ENCODE peak calls at places on chromosomes 6 and 20, in four cellular contexts. H is GM23338, E is pancreas, L is PC-9. D is an unnamed sample. For H3K4me1, the result is how much of the 10 kb centered on the place peaks cover.

GRCh38 chr6:21305827-21306469 is 287.6 kb upstream of the SOX4 start:
- DNase-seq in H (no peak), E (no peak), L (peak), D (no peak)

GRCh38 chr6:98839788-98840361 is 5.5 kb downstream of the POU3F2 start:
- DNase-seq in H (peak), E (no peak), L (no peak), D (no peak)

GRCh38 chr20:34365765-34366213 is 2.7 kb downstream of the ITCH start:
- DNase-seq in H (no peak), E (no peak), L (no peak), D (no peak)

GRCh38 chr6:129432738-129433137 is 277.2 kb downstream of the ARHGAP18 start:
- DNase-seq in H (peak), E (no peak), L (no peak), D (no peak)

GRCh38 chr20:60068509-60068908 is 110.3 kb downstream of the CDH26 start:
- DNase-seq in H (no peak), E (no peak), L (no peak), D (no peak)

GRCh38 chr6:138115191-138115590 is 8.0 kb upstream of the PERP start:
- DNase-seq in H (no peak), E (no peak), L (peak), D (no peak)

GRCh38 chr6:165662041-165662491 is 975 bp downstream of the PDE10A start:
- DNase-seq in H (peak), E (no peak), L (no peak), D (no peak)

GRCh38 chr6:100267002-100267401 is 197.7 kb downstream of the SIM1 start:
- DNase-seq in H (no peak), E (no peak), L (no peak), D (no peak)

GRCh38 chr6:150118642-150119041 is 24.2 kb upstream of the PPP1R14C start:
- DNase-seq in H (no peak), E (no peak), L (peak), D (no peak)

GRCh38 chr6:138557147-138557546 is 57.9 kb upstream of the NHSL1 start:
- DNase-seq in H (no peak), E (no peak), L (no peak), D (no peak)

GRCh38 chr6:1612902-1613301 is 3.2 kb downstream of the FOXC1 start:
- DNase-seq in H (no peak), E (no peak), L (no peak), D (no peak)

GRCh38 chr6:117908246-117909107 is 1.4 kb downstream of the SLC35F1 start:
- DNase-seq in H (peak), E (no peak), L (no peak), D (no peak)

GRCh38 chr20:1666802-1667201 is 9.2 kb upstream of the SIRPG start:
- DNase-seq in H (no peak), E (no peak), L (no peak), D (no peak)
- H3K4me1 ChIP-seq in H (under half), E (under half), L (under half), D (under half)

GRCh38 chr6:44333273-44333919 is 9.1 kb upstream of the SPATS1 start:
- DNase-seq in H (no peak), E (no peak), L (no peak), D (no peak)
- H3K4me3 ChIP-seq in H (no peak), E (no peak), L (no peak), D (no peak)

GRCh38 chr20:53124075-53124532 is 151.9 kb downstream of the TSHZ2 start:
- DNase-seq in H (no peak), E (peak), L (no peak), D (no peak)

GRCh38 chr20:53127027-53127426 is 154.9 kb downstream of the TSHZ2 start:
- DNase-seq in H (no peak), E (no peak), L (no peak), D (no peak)

GRCh38 chr20:53124803-53125202 is 152.6 kb downstream of the TSHZ2 start:
- DNase-seq in H (no peak), E (no peak), L (no peak), D (no peak)

GRCh38 chr20:53128024-53128423 is 155.9 kb downstream of the TSHZ2 start:
- DNase-seq in H (no peak), E (no peak), L (no peak), D (no peak)

DNA sequence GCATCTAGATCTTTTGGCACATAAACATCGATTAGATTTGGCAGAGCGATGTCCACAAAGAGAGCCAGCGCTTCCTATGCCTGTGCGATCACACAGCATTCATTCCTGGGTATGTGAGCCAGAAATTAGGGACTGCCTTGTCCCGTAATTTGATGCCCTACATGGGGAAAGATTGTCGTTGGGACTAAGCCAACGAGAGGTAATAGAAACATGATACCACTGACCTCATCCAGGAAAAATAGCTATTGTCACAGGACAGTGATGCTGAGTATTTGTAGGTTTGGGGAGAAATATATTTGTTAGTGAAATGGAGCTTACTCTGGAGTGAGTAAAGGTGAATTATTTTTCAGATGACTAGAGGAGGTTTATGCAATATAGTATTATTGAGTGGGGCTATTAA is 154.0 kb downstream of the TSHZ2 start:
- DNase-seq in H (peak), E (no peak), L (no peak), D (no peak)
- H3K4me1 ChIP-seq in H (under half), E (under half), L (under half), D (under half)

DNA sequence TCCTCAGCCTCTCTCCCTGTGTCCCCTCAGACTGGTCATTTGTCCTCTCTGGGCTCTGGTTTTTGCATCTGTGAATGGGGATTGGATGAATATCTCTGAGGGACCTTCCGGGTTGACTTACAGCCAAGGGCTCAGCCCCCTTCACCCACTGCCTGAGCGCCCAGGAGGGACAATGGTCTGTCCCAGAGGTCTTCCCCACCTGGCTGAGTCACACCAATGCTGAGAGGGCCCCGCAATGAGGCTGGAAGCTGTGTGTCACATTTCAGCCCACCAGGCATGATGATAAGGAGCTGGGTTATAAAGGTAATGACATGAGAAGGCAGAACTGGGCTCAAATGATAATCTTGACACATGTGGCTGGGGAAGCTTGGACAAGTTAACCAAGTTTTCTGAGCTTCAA is 70.5 kb downstream of the TOX2 start:
- DNase-seq in H (no peak), E (no peak), L (no peak), D (no peak)
- H3K4me3 ChIP-seq in H (no peak), E (no peak), L (no peak), D (no peak)

DNA sequence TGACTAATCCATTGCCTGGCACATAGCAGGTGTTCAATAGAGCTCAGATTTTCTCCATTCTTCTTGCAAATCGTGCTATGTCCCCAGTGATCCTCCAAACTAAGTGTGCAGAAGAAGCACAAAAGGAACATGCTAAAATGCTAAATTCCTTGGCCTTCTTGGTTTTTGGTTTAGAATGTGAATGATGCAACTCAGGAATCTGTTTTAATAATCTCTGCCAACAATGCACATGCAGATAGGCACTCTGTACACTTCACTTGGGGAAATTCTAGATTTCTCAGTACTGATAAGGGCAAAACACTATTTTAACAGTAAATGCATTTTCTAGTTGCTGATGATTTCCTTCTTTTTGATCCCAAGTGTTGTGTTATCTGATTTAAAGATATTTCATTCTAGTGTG is 35.2 kb downstream of the SLC22A1 start:
- DNase-seq in H (no peak), E (no peak), L (no peak), D (no peak)
- H3K4me1 ChIP-seq in H (under half), E (under half), L (under half), D (under half)

GRCh38 chr6:38573800-38574395 is 65.8 kb downstream of the BTBD9 start:
- DNase-seq in H (no peak), E (no peak), L (no peak), D (no peak)

GRCh38 chr6:38567436-38567835 is 72.3 kb downstream of the BTBD9 start:
- DNase-seq in H (no peak), E (peak), L (peak), D (peak)

GRCh38 chr6:38571721-38572120 is 68.0 kb downstream of the BTBD9 start:
- DNase-seq in H (no peak), E (no peak), L (no peak), D (no peak)

GRCh38 chr6:38570750-38571149 is 69.0 kb downstream of the BTBD9 start:
- DNase-seq in H (peak), E (no peak), L (no peak), D (no peak)

DNA sequence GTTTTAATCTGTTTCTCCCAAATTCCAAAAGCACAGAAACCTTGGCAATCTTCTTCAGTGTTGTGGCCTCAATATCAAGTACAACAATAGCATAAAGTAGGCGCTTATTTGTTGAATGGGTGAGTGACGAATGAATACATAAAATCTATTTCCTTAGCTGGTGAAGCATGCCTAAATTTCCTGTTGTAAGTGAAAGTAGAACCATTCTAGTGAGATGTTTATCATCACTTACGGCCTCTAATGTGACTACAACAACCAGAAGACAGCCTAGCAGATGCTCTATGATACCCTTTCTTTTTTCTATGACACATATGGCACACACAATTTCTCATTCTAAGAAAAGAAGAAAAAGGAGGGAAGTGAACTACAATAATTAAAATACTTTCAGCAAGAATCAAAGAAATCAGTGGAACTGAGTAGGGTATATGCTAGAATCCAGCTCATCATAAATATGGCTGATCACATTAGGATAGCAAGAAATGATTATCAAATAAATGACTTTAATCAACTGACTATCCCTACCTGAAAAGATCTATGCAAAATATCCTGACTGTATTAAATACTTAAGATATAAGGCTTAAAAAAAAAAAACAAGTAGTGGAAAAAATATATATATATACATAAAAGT is 67.4 kb downstream of the BTBD9 start:
- DNase-seq in H (no peak), E (no peak), L (no peak), D (no peak)
- H3K4me3 ChIP-seq in H (no peak), E (no peak), L (no peak), D (no peak)

GRCh38 chr20:4488407-4489339 is 233.0 kb upstream of the PRND start:
- DNase-seq in H (no peak), E (no peak), L (no peak), D (no peak)

GRCh38 chr20:4491643-4492042 is 230.1 kb upstream of the PRND start:
- DNase-seq in H (no peak), E (no peak), L (no peak), D (no peak)

GRCh38 chr20:4493386-4493785 is 228.3 kb upstream of the PRND start:
- DNase-seq in H (no peak), E (no peak), L (peak), D (no peak)

GRCh38 chr20:4490045-4490444 is 231.7 kb upstream of the PRND start:
- DNase-seq in H (no peak), E (no peak), L (no peak), D (no peak)

DNA sequence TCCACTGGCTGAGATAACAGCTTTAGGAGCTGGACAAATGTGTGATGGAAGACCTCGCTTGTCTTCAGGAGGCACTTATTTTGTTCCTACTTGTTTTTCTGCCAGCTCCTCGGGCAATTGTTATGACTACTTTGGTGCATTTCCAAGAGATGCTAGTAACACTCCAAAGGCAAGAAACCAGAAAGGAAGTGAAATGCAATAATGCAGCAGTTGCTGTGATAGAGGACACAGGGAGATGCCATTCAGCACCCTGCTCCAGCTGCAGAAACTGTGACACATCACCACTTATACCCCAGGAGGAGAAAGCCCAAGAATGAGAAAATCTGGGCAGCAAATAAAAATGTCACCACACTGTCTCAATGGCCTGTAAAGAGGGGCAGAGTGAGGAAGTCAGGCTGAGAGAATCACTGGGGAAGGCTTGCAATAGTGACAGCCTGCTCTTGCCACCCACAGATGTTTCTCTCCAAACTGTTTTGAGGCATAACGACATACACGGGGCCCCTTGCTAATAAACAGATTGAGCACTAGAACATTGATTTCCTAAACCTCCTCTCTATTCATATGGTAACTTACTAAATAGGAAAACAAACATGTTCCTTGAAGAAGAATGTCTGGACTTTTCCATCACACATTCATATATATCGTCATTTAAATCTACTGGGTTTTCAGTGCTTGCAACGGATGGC is 231.0 kb upstream of the PRND start:
- DNase-seq in H (no peak), E (no peak), L (no peak), D (no peak)
- H3K4me1 ChIP-seq in H (under half), E (under half), L (under half), D (under half)

GRCh38 chr6:111748247-111748647 is 125.0 kb downstream of the FYN start:
- DNase-seq in H (no peak), E (no peak), L (no peak), D (no peak)

GRCh38 chr6:111747791-111748190 is 125.5 kb downstream of the FYN start:
- DNase-seq in H (no peak), E (no peak), L (no peak), D (no peak)

GRCh38 chr6:111745186-111745585 is 128.1 kb downstream of the FYN start:
- DNase-seq in H (no peak), E (no peak), L (no peak), D (no peak)

GRCh38 chr6:111745636-111746035 is 127.6 kb downstream of the FYN start:
- DNase-seq in H (no peak), E (no peak), L (peak), D (no peak)

DNA sequence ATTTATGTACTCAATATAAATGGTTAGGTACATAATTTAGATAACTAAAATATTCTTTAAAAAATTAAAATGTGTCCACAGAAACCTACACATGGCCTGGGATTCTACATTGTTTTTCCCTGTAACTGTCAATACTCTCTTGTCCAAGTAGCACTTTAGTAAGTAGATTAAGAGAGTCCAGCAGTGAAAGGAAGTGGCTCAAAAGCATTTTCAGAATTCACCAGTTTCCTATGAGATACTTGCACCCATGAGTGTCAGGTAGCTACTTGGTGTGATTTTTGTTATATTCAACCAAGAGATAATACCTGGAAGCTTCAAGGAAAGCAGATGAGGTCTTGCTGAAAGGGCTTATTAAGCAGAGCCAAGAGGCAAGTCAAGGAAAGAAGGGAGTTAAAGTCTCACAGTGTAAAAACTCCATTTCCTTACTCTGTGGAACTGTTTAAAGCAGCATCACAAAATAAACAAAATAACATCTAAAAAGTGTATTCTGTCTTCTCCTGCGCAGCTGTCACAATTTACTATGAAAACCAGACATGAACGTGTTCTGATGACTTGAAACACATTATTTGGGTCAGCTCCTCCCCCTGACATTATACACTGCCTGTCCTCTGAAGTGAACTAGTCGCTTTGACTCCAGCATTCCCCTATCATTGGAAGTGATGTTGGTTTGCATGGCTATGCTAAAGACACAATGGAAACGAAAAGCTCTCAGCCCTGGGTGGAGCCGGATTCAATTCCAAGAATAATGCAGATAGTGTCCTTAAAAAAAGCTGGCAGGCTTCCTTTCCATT is 126.1 kb downstream of the FYN start:
- DNase-seq in H (peak), E (no peak), L (peak), D (no peak)
- H3K4me3 ChIP-seq in H (no peak), E (no peak), L (no peak), D (no peak)

GRCh38 chr6:57259064-57259463 is 37.0 kb upstream of the RAB23 start:
- DNase-seq in H (no peak), E (no peak), L (no peak), D (no peak)
- H3K4me1 ChIP-seq in H (under half), E (under half), L (under half), D (under half)